ENCODE peak calls at places on chromosomes 4 and X, in nine cellular contexts. One of them, this sample, is unnamed. For H3K9me3, the result is how much of the 10 kb centered on the place peaks cover.

GRCh38 chr4:2103843-2104547 is 44.9 kb downstream of the NAT8L start:
- DNase-seq in stomach: no peak
- DNase-seq in tibial nerve: no peak
- DNase-seq in thoracic aorta: no peak
- DNase-seq in cardiac muscle cell: no peak
- DNase-seq in suprapubic skin: no peak
- DNase-seq in endothelial cell of umbilical vein: no peak
- DNase-seq in pancreas: no peak
- DNase-seq in CD8-positive, alpha-beta T cell: no peak
- DNase-seq in this sample: no peak

GRCh38 chr4:17763352-17763890 is 18.0 kb downstream of the FAM184B start:
- DNase-seq in stomach: no peak
- DNase-seq in tibial nerve: no peak
- DNase-seq in thoracic aorta: no peak
- DNase-seq in cardiac muscle cell: no peak
- DNase-seq in suprapubic skin: no peak
- DNase-seq in endothelial cell of umbilical vein: no peak
- DNase-seq in pancreas: no peak
- DNase-seq in CD8-positive, alpha-beta T cell: no peak
- DNase-seq in this sample: no peak

GRCh38 chrX:57227691-57228090 is 58.8 kb upstream of the FAAH2 start:
- DNase-seq in stomach: no peak
- DNase-seq in tibial nerve: no peak
- DNase-seq in thoracic aorta: no peak
- DNase-seq in cardiac muscle cell: no peak
- DNase-seq in suprapubic skin: no peak
- DNase-seq in endothelial cell of umbilical vein: no peak
- DNase-seq in pancreas: no peak
- DNase-seq in CD8-positive, alpha-beta T cell: no peak
- DNase-seq in this sample: no peak

GRCh38 chr4:8414377-8414776 is 26.1 kb downstream of the ACOX3 start:
- DNase-seq in stomach: no peak
- DNase-seq in tibial nerve: no peak
- DNase-seq in thoracic aorta: no peak
- DNase-seq in cardiac muscle cell: no peak
- DNase-seq in suprapubic skin: no peak
- DNase-seq in endothelial cell of umbilical vein: no peak
- DNase-seq in pancreas: no peak
- DNase-seq in CD8-positive, alpha-beta T cell: peak
- DNase-seq in this sample: no peak

GRCh38 chr4:94305468-94306225 is 37.0 kb downstream of the HPGDS start:
- DNase-seq in stomach: no peak
- DNase-seq in tibial nerve: no peak
- DNase-seq in thoracic aorta: no peak
- DNase-seq in cardiac muscle cell: no peak
- DNase-seq in suprapubic skin: no peak
- DNase-seq in endothelial cell of umbilical vein: no peak
- DNase-seq in pancreas: no peak
- DNase-seq in CD8-positive, alpha-beta T cell: no peak
- DNase-seq in this sample: no peak

GRCh38 chr4:151537726-151538125 is 128.8 kb downstream of the FHIP1A start:
- DNase-seq in stomach: no peak
- DNase-seq in tibial nerve: no peak
- DNase-seq in thoracic aorta: no peak
- DNase-seq in cardiac muscle cell: peak
- DNase-seq in suprapubic skin: no peak
- DNase-seq in endothelial cell of umbilical vein: no peak
- DNase-seq in pancreas: no peak
- DNase-seq in CD8-positive, alpha-beta T cell: no peak
- DNase-seq in this sample: no peak

GRCh38 chrX:57137481-57137880 is 284 bp upstream of the SPIN2A start:
- DNase-seq in stomach: no peak
- DNase-seq in tibial nerve: no peak
- DNase-seq in thoracic aorta: no peak
- DNase-seq in cardiac muscle cell: peak
- DNase-seq in suprapubic skin: no peak
- DNase-seq in endothelial cell of umbilical vein: no peak
- DNase-seq in pancreas: no peak
- DNase-seq in CD8-positive, alpha-beta T cell: no peak
- DNase-seq in this sample: no peak

GRCh38 chrX:24760601-24761000 is 66.9 kb downstream of the POLA1 start:
- DNase-seq in stomach: no peak
- DNase-seq in tibial nerve: no peak
- DNase-seq in thoracic aorta: no peak
- DNase-seq in cardiac muscle cell: peak
- DNase-seq in suprapubic skin: no peak
- DNase-seq in endothelial cell of umbilical vein: no peak
- DNase-seq in pancreas: no peak
- DNase-seq in CD8-positive, alpha-beta T cell: no peak
- DNase-seq in this sample: no peak

GRCh38 chr4:121339307-121339706 is 41.5 kb downstream of the QRFPR start:
- DNase-seq in stomach: no peak
- DNase-seq in tibial nerve: no peak
- DNase-seq in thoracic aorta: no peak
- DNase-seq in cardiac muscle cell: no peak
- DNase-seq in suprapubic skin: no peak
- DNase-seq in endothelial cell of umbilical vein: no peak
- DNase-seq in pancreas: no peak
- DNase-seq in CD8-positive, alpha-beta T cell: no peak
- DNase-seq in this sample: no peak

GRCh38 chr4:82241534-82241933 is 132.3 kb downstream of the HNRNPD start:
- DNase-seq in stomach: no peak
- DNase-seq in tibial nerve: no peak
- DNase-seq in thoracic aorta: no peak
- DNase-seq in cardiac muscle cell: no peak
- DNase-seq in suprapubic skin: no peak
- DNase-seq in endothelial cell of umbilical vein: no peak
- DNase-seq in pancreas: no peak
- DNase-seq in CD8-positive, alpha-beta T cell: no peak
- DNase-seq in this sample: no peak

GRCh38 chr4:90670183-90670582 is 543.0 kb downstream of the CCSER1 start:
- DNase-seq in stomach: no peak
- DNase-seq in tibial nerve: no peak
- DNase-seq in thoracic aorta: no peak
- DNase-seq in cardiac muscle cell: no peak
- DNase-seq in suprapubic skin: no peak
- DNase-seq in endothelial cell of umbilical vein: no peak
- DNase-seq in pancreas: no peak
- DNase-seq in CD8-positive, alpha-beta T cell: no peak
- DNase-seq in this sample: no peak

GRCh38 chrX:19616016-19616415 is 100.7 kb upstream of the MAP3K15 start:
- DNase-seq in stomach: no peak
- DNase-seq in tibial nerve: no peak
- DNase-seq in thoracic aorta: no peak
- DNase-seq in cardiac muscle cell: no peak
- DNase-seq in suprapubic skin: no peak
- DNase-seq in endothelial cell of umbilical vein: no peak
- DNase-seq in pancreas: no peak
- DNase-seq in CD8-positive, alpha-beta T cell: no peak
- DNase-seq in this sample: no peak

GRCh38 chrX:10166731-10167149 is 10.0 kb downstream of the CLCN4 start:
- DNase-seq in stomach: peak
- DNase-seq in tibial nerve: no peak
- DNase-seq in thoracic aorta: no peak
- DNase-seq in cardiac muscle cell: peak
- DNase-seq in suprapubic skin: no peak
- DNase-seq in endothelial cell of umbilical vein: no peak
- DNase-seq in pancreas: no peak
- DNase-seq in CD8-positive, alpha-beta T cell: no peak
- DNase-seq in this sample: peak

GRCh38 chr4:94448815-94449375 is 2.8 kb upstream of the PDLIM5 start:
- DNase-seq in stomach: no peak
- DNase-seq in tibial nerve: no peak
- DNase-seq in thoracic aorta: no peak
- DNase-seq in cardiac muscle cell: no peak
- DNase-seq in suprapubic skin: no peak
- DNase-seq in endothelial cell of umbilical vein: no peak
- DNase-seq in pancreas: no peak
- DNase-seq in CD8-positive, alpha-beta T cell: no peak
- DNase-seq in this sample: no peak

GRCh38 chrX:2627272-2627867 is 63.7 kb upstream of the CD99 start:
- DNase-seq in stomach: peak
- DNase-seq in tibial nerve: no peak
- DNase-seq in thoracic aorta: no peak
- DNase-seq in cardiac muscle cell: peak
- DNase-seq in suprapubic skin: no peak
- DNase-seq in endothelial cell of umbilical vein: peak
- DNase-seq in pancreas: no peak
- DNase-seq in CD8-positive, alpha-beta T cell: peak
- DNase-seq in this sample: no peak

GRCh38 chr4:139555705-139556070 is 331 bp downstream of the SETD7 start:
- DNase-seq in stomach: peak
- DNase-seq in tibial nerve: peak
- DNase-seq in thoracic aorta: no peak
- DNase-seq in cardiac muscle cell: no peak
- DNase-seq in suprapubic skin: peak
- DNase-seq in endothelial cell of umbilical vein: no peak
- DNase-seq in pancreas: peak
- DNase-seq in CD8-positive, alpha-beta T cell: no peak
- DNase-seq in this sample: no peak

GRCh38 chrX:73239242-73239641 is 24.6 kb upstream of the NAP1L2 start:
- DNase-seq in stomach: no peak
- DNase-seq in tibial nerve: no peak
- DNase-seq in thoracic aorta: no peak
- DNase-seq in cardiac muscle cell: no peak
- DNase-seq in suprapubic skin: no peak
- DNase-seq in endothelial cell of umbilical vein: no peak
- DNase-seq in pancreas: no peak
- DNase-seq in CD8-positive, alpha-beta T cell: no peak
- DNase-seq in this sample: no peak

GRCh38 chrX:153435845-153436244 is 10.0 kb downstream of the TREX2 start:
- DNase-seq in stomach: no peak
- DNase-seq in tibial nerve: no peak
- DNase-seq in thoracic aorta: no peak
- DNase-seq in cardiac muscle cell: no peak
- DNase-seq in suprapubic skin: no peak
- DNase-seq in endothelial cell of umbilical vein: no peak
- DNase-seq in pancreas: no peak
- DNase-seq in CD8-positive, alpha-beta T cell: no peak
- DNase-seq in this sample: no peak
- TF ChIP-seq CTCF in stomach: no peak
- TF ChIP-seq CTCF in tibial nerve: no peak
- TF ChIP-seq CTCF in thoracic aorta: no peak
- TF ChIP-seq CTCF in cardiac muscle cell: no peak
- TF ChIP-seq CTCF in suprapubic skin: no peak
- TF ChIP-seq CTCF in endothelial cell of umbilical vein: no peak
- TF ChIP-seq CTCF in pancreas: no peak
- TF ChIP-seq CTCF in CD8-positive, alpha-beta T cell: no peak
- TF ChIP-seq CTCF in this sample: no peak

GRCh38 chr4:186734251-186734650 is 10.6 kb upstream of the FAT1 start:
- DNase-seq in stomach: no peak
- DNase-seq in tibial nerve: no peak
- DNase-seq in thoracic aorta: no peak
- DNase-seq in cardiac muscle cell: no peak
- DNase-seq in suprapubic skin: no peak
- DNase-seq in endothelial cell of umbilical vein: no peak
- DNase-seq in pancreas: no peak
- DNase-seq in CD8-positive, alpha-beta T cell: no peak
- DNase-seq in this sample: no peak
- H3K9me3 ChIP-seq in stomach: under half
- H3K9me3 ChIP-seq in tibial nerve: under half
- H3K9me3 ChIP-seq in thoracic aorta: under half
- H3K9me3 ChIP-seq in cardiac muscle cell: under half
- H3K9me3 ChIP-seq in suprapubic skin: under half
- H3K9me3 ChIP-seq in endothelial cell of umbilical vein: under half
- H3K9me3 ChIP-seq in pancreas: under half
- H3K9me3 ChIP-seq in CD8-positive, alpha-beta T cell: under half
- H3K9me3 ChIP-seq in this sample: under half

GRCh38 chr4:22514001-22514400 is 1.9 kb downstream of the ADGRA3 start:
- DNase-seq in stomach: no peak
- DNase-seq in tibial nerve: no peak
- DNase-seq in thoracic aorta: no peak
- DNase-seq in cardiac muscle cell: peak
- DNase-seq in suprapubic skin: no peak
- DNase-seq in endothelial cell of umbilical vein: peak
- DNase-seq in pancreas: no peak
- DNase-seq in CD8-positive, alpha-beta T cell: no peak
- DNase-seq in this sample: no peak
- H3K4me3 ChIP-seq in stomach: peak
- H3K4me3 ChIP-seq in tibial nerve: no peak
- H3K4me3 ChIP-seq in thoracic aorta: peak
- H3K4me3 ChIP-seq in cardiac muscle cell: peak
- H3K4me3 ChIP-seq in suprapubic skin: peak
- H3K4me3 ChIP-seq in endothelial cell of umbilical vein: no peak
- H3K4me3 ChIP-seq in pancreas: no peak
- H3K4me3 ChIP-seq in CD8-positive, alpha-beta T cell: no peak
- H3K4me3 ChIP-seq in this sample: peak

GRCh38 chrX:48942895-48943294 is 14.5 kb downstream of the OTUD5 start:
- DNase-seq in stomach: no peak
- DNase-seq in tibial nerve: no peak
- DNase-seq in thoracic aorta: no peak
- DNase-seq in cardiac muscle cell: no peak
- DNase-seq in suprapubic skin: no peak
- DNase-seq in endothelial cell of umbilical vein: no peak
- DNase-seq in pancreas: no peak
- DNase-seq in CD8-positive, alpha-beta T cell: no peak
- DNase-seq in this sample: no peak

GRCh38 chrX:48948589-48948988 is 8.8 kb downstream of the OTUD5 start:
- DNase-seq in stomach: no peak
- DNase-seq in tibial nerve: no peak
- DNase-seq in thoracic aorta: no peak
- DNase-seq in cardiac muscle cell: no peak
- DNase-seq in suprapubic skin: no peak
- DNase-seq in endothelial cell of umbilical vein: no peak
- DNase-seq in pancreas: no peak
- DNase-seq in CD8-positive, alpha-beta T cell: no peak
- DNase-seq in this sample: no peak

GRCh38 chrX:48940404-48940955 is 16.9 kb downstream of the OTUD5 start:
- DNase-seq in stomach: no peak
- DNase-seq in tibial nerve: no peak
- DNase-seq in thoracic aorta: no peak
- DNase-seq in cardiac muscle cell: no peak
- DNase-seq in suprapubic skin: no peak
- DNase-seq in endothelial cell of umbilical vein: no peak
- DNase-seq in pancreas: no peak
- DNase-seq in CD8-positive, alpha-beta T cell: no peak
- DNase-seq in this sample: no peak

DNA sequence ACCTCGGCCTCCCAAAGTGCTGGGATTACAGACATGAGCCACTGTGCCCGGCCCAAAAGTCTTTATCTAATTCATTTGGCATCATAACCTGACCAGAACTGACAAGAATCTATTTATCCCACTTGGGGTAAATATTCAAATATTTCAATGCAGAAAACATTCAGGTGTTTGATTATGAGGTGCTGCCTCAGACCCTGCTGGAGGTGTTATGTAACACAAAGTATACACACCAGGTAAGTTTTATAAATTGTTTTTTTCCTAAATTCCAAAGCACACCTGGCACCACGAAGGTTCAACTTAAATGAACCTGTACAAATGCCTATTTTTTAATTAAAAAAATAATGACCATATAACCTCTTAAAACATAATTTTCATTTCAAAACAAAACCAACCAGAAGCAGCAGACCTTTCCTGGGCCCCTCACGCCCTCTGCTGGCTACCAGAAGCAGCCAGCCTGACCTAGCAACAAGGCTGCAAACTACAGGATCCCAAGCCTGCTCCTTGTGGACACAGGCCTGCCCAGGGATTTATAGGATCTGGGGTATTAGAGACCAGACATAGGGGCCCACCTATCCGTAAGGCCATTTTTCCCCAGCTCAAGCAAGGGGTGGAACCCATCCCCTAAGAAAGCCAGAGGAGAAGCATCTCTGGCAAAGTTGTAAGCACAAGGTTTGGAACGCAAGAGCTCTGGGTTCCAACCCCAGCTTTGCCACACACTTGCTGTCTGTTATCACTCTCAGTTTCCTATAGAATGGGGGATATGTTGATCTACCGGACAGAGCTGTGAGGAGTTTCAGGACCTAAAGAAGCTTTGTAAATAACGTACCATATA is 11.7 kb downstream of the OTUD5 start:
- DNase-seq in stomach: peak
- DNase-seq in tibial nerve: no peak
- DNase-seq in thoracic aorta: no peak
- DNase-seq in cardiac muscle cell: peak
- DNase-seq in suprapubic skin: no peak
- DNase-seq in endothelial cell of umbilical vein: peak
- DNase-seq in pancreas: peak
- DNase-seq in CD8-positive, alpha-beta T cell: peak
- DNase-seq in this sample: peak
- TF ChIP-seq CTCF in stomach: peak
- TF ChIP-seq CTCF in tibial nerve: peak
- TF ChIP-seq CTCF in thoracic aorta: peak
- TF ChIP-seq CTCF in cardiac muscle cell: peak
- TF ChIP-seq CTCF in suprapubic skin: no peak
- TF ChIP-seq CTCF in endothelial cell of umbilical vein: peak
- TF ChIP-seq CTCF in pancreas: peak
- TF ChIP-seq CTCF in CD8-positive, alpha-beta T cell: peak
- TF ChIP-seq CTCF in this sample: peak